ENCODE peak calls at places on chromosomes 7 and 10, in eight cellular contexts. O, K, L, P, M, I, U and S are unnamed samples.

GRCh38 chr10:62618576-62619408 is 185.7 kb upstream of the ADO start:
- DNase-seq in O (no peak), K (no peak), L (no peak), P (no peak), M (peak; percentile 70), I (no peak), U (peak; percentile 89), S (peak; percentile 96)

GRCh38 chr10:75395955-75396860 is 5.4 kb downstream of the ZNF503 start:
- DNase-seq in O (no peak), K (peak; percentile 66), L (no peak), P (peak; percentile 49), M (peak; percentile 59), I (peak; percentile 58), U (no peak), S (no peak)

GRCh38 chr7:155584261-155584660 is 37.9 kb upstream of the CNPY1 start:
- DNase-seq in O (no peak), K (no peak), L (no peak), P (no peak), M (no peak), I (no peak), U (no peak), S (no peak)

GRCh38 chr10:102523250-102524029 is 19.7 kb downstream of the SUFU start:
- DNase-seq in O (no peak), K (no peak), L (no peak), P (peak; percentile 44), M (no peak), I (no peak), U (peak; percentile 83), S (peak; percentile 17)

GRCh38 chr7:151251926-151252835 is 3.7 kb upstream of the SMARCD3 start:
- DNase-seq in O (no peak), K (peak; percentile 85), L (no peak), P (peak; percentile 83), M (peak; percentile 69), I (no peak), U (peak; percentile 69), S (peak; percentile 74)

GRCh38 chr7:149310113-149310836 is 48.3 kb downstream of the ZNF783 start:
- DNase-seq in O (peak; percentile 1), K (no peak), L (no peak), P (no peak), M (peak; percentile 6), I (no peak), U (peak; percentile 87), S (peak; percentile 76)

GRCh38 chr7:7923818-7924217 is 44.8 kb upstream of the GLCCI1 start:
- DNase-seq in O (no peak), K (no peak), L (no peak), P (no peak), M (no peak), I (no peak), U (no peak), S (no peak)

GRCh38 chr7:74535951-74536356 is 82.2 kb downstream of the GTF2IRD1 start:
- DNase-seq in O (no peak), K (no peak), L (no peak), P (peak; percentile 39), M (no peak), I (no peak), U (no peak), S (no peak)

GRCh38 chr10:79104264-79104954 is 35.6 kb downstream of the ZMIZ1 start:
- DNase-seq in O (no peak), K (no peak), L (no peak), P (peak; percentile 65), M (peak; percentile 64), I (no peak), U (peak; percentile 51), S (peak; percentile 64)

GRCh38 chr7:17523813-17524741 is 225.6 kb downstream of the AHR start:
- DNase-seq in O (no peak), K (no peak), L (no peak), P (no peak), M (peak; percentile 74), I (no peak), U (peak; percentile 63), S (peak; percentile 82)

GRCh38 chr10:91551856-91552255 is 81.0 kb downstream of the PPP1R3C start:
- DNase-seq in O (no peak), K (peak; percentile 62), L (no peak), P (peak; percentile 38), M (peak; percentile 67), I (no peak), U (peak; percentile 80), S (peak; percentile 84)

GRCh38 chr7:288671-289101 is 1.3 kb upstream of the FOXL3 start:
- DNase-seq in O (no peak), K (no peak), L (peak; percentile 0), P (no peak), M (no peak), I (no peak), U (no peak), S (no peak)

GRCh38 chr7:22996470-22996869 is 17.5 kb downstream of the HYCC1 start:
- DNase-seq in O (no peak), K (no peak), L (no peak), P (no peak), M (no peak), I (no peak), U (peak; percentile 27), S (no peak)

GRCh38 chr10:118635674-118636402 is 40.4 kb upstream of the PRLHR start:
- DNase-seq in O (no peak), K (no peak), L (no peak), P (no peak), M (no peak), I (no peak), U (no peak), S (no peak)
- TF ChIP-seq CTCF in O (no peak), K (no peak), L (no peak), P (no peak), M (no peak), I (no peak), U (no peak), S (no peak)

DNA sequence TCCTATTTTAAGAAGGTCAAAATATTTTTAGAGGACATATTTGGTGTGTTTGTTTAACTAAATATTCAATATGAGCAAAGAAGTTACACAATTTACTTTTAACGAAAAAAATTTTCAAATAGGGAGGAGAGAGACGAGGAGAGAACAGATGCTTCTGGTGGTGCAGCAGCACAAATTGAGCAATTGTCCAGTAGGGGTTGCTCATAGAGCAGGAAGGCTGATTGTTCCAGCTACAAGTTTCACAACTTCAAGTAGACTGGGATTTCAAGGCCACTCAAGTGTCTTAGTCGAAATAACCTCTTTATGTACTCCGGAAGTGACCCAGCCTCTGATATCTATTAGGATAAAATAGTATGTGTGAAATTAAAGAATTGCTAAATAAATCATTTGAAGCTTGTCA is 197.9 kb downstream of the HDAC9 start:
- DNase-seq in O (no peak), K (no peak), L (no peak), P (no peak), M (peak; percentile 20), I (no peak), U (peak; percentile 89), S (peak; percentile 89)
- TF ChIP-seq CTCF in O (peak; percentile 56), K (peak; percentile 54), L (no peak), P (peak; percentile 63), M (no peak), I (no peak), U (peak; percentile 91), S (peak; percentile 77)

DNA sequence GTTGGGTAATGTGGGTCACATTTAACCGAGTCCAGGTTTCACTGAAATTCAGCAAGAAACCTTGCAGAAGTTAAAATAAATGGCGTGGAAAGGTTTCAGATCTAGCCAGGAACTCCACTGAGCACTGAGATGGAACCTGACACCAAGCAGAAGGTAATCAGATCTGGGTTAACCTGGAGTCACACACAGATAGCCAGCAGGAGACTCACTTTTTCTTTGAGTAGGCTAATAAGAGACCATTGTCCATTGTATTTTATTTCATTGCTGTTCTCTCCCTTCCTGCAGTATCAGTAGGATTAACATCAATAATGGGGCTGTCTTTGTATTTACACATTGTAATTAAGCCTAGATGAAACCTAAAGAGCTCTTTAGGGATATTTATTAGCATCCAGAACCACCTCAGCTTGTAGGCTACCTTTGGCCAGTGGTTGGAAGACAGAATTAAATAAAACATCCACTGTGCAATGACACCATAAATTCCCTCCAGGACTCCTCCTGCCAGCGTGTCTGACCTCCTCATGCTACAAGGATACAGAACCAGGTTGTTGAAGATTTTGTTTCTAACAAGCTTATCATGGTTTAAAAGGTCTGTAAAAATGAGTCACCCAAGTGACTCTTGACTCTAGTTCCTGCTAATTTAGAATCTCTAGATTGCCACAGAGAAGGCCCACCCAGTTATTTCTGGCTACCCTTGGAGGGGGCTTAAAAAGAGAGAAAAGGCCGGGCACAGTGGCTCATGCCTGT is 151.1 kb downstream of the SORCS1 start:
- DNase-seq in O (no peak), K (no peak), L (no peak), P (no peak), M (no peak), I (no peak), U (no peak), S (no peak)
- TF ChIP-seq CTCF in O (no peak), K (no peak), L (no peak), P (no peak), M (no peak), I (no peak), U (no peak), S (no peak)

GRCh38 chr7:115679976-115680375 is 350.6 kb downstream of the TFEC start:
- DNase-seq in O (no peak), K (peak; percentile 16), L (no peak), P (no peak), M (peak; percentile 52), I (no peak), U (peak; percentile 59), S (peak; percentile 64)
- TF ChIP-seq CTCF in O (peak; percentile 63), K (peak; percentile 41), L (no peak), P (peak; percentile 45), M (peak; percentile 20), I (no peak), U (peak; percentile 53), S (peak; percentile 68)

GRCh38 chr7:78226059-78226658 is 427.6 kb downstream of the PHTF2 start:
- DNase-seq in O (no peak), K (peak; percentile 70), L (no peak), P (peak; percentile 26), M (peak; percentile 42), I (no peak), U (peak; percentile 45), S (peak; percentile 12)
- TF ChIP-seq CTCF in O (peak; percentile 66), K (peak; percentile 53), L (no peak), P (peak; percentile 24), M (no peak), I (no peak), U (peak; percentile 52), S (peak; percentile 39)